ENCODE peak calls at places on chromosome 14, in six cellular contexts. Y is body of pancreas, H is lung, G is fibroblast of pulmonary artery, I is GM06990, T is astrocyte of the spinal cord. C is an unnamed sample.

GRCh38 chr14:76955575-76956252 is 72.8 kb downstream of the IRF2BPL start:
- DNase-seq in I (no peak), H (no peak), Y (peak), T (peak), G (peak), C (peak)

GRCh38 chr14:35244542-35244941 is 47.6 kb upstream of the PSMA6 start:
- DNase-seq in Y (no peak), G (no peak), I (no peak), H (no peak), T (no peak), C (no peak)

GRCh38 chr14:101005447-101005846 is 101.9 kb upstream of the RTL1 start:
- DNase-seq in I (no peak), G (no peak), Y (peak), T (no peak), H (no peak), C (no peak)

GRCh38 chr14:102866982-102867761 is 55.3 kb upstream of the AMN start:
- DNase-seq in Y (no peak), G (no peak), I (no peak), T (no peak), H (no peak), C (no peak)

GRCh38 chr14:48398675-48399282 is 723.4 kb upstream of the MDGA2 start:
- DNase-seq in T (peak), G (peak), Y (peak), H (no peak), I (no peak), C (peak)

GRCh38 chr14:85566603-85567002 is 36.7 kb downstream of the FLRT2 start:
- DNase-seq in H (no peak), G (peak), T (peak), Y (no peak), I (no peak), C (peak)

GRCh38 chr14:88825078-88825458 is 617 bp downstream of the TTC8 start:
- DNase-seq in H (no peak), G (peak), I (no peak), T (peak), Y (no peak), C (peak)

GRCh38 chr14:89617471-89618291 is 200.6 kb upstream of the FOXN3 start:
- DNase-seq in Y (peak), I (peak), G (peak), T (peak), H (no peak), C (peak)

GRCh38 chr14:77682158-77682553 is 25.7 kb downstream of the ALKBH1 start:
- DNase-seq in H (no peak), Y (no peak), G (peak), T (peak), I (no peak), C (peak)

GRCh38 chr14:77037886-77038511 is 9.5 kb upstream of the IRF2BPL start:
- DNase-seq in I (no peak), H (no peak), G (no peak), T (no peak), Y (no peak), C (no peak)

GRCh38 chr14:105059035-105059916 is 6.0 kb downstream of the GPR132 start:
- DNase-seq in H (peak), I (no peak), G (no peak), T (no peak), Y (peak), C (peak)

GRCh38 chr14:21059842-21060589 is 2.4 kb downstream of the RNASE8 start:
- DNase-seq in G (no peak), T (no peak), I (no peak), H (no peak), Y (no peak), C (no peak)

GRCh38 chr14:101055106-101055662 is 151.7 kb upstream of the RTL1 start:
- DNase-seq in T (no peak), H (no peak), Y (no peak), I (no peak), G (no peak), C (no peak)

GRCh38 chr14:106883218-106883692 is 1356.9 kb downstream of the TMEM121 start:
- DNase-seq in H (no peak), I (peak), G (peak), T (no peak), Y (no peak), C (no peak)

GRCh38 chr14:105474478-105475268 is at the start of gene CRIP2:
- DNase-seq in I (no peak), T (peak), Y (no peak), H (no peak), G (peak), C (peak)

DNA sequence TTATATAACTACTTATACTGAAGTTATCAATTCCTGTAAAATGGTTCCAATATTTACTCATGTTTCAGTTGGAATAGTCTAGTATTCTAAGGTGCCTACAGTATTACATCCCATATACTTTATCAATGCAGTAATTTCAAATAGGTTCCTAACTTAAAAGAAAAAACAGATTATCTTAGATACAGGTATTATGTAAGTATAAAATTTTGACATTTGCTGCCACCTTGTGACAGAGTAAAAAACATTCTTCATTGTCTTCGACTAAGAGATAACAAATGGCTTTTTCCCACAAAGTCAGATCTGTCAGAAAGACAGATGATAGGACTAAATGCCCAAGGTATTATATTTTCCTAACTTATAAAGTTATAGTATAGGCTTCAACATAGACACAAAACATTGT is 78.7 kb downstream of the TXNDC16 start:
- DNase-seq in Y (no peak), G (peak), T (peak), H (no peak), I (no peak), C (peak)
- TF ChIP-seq CTCF in Y (peak), G (peak), T (peak), H (peak), I (peak), C (peak)

GRCh38 chr14:22713631-22713950 is 52.9 kb upstream of the OXA1L start:
- DNase-seq in T (no peak), Y (no peak), G (no peak), H (no peak), I (no peak), C (no peak)
- H3K4me3 ChIP-seq in T (no peak), Y (no peak), G (peak), H (no peak), I (peak), C (peak)

DNA sequence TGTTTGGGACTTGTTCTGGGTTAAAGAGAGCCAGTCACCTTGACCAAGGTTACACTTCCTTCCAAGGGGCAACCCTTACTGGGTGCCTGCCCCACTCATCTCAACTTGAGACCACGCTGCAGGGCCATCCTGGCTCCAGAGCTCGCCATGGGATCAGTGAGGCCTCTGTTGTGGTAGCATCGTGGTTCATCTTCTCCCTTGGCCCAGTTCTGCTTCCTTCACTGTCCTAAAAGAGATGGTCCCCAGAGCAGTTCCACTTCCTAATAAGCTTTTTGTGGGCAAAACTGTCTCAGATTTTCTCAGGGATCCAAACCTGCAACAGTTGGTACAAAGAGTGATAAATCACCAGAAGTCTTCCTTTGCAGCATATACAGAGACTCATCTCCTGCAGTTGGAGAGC is 165.9 kb upstream of the TMEM260 start:
- DNase-seq in H (no peak), Y (no peak), I (no peak), G (no peak), T (no peak), C (no peak)
- TF ChIP-seq CTCF in H (no peak), Y (no peak), I (no peak), G (no peak), T (no peak), C (no peak)

GRCh38 chr14:92687681-92688433 is 60.6 kb downstream of the LGMN start:
- DNase-seq in T (peak), I (no peak), H (no peak), G (no peak), Y (peak), C (peak)

GRCh38 chr14:92685784-92686355 is 62.6 kb downstream of the LGMN start:
- DNase-seq in I (no peak), Y (no peak), T (no peak), H (no peak), G (no peak), C (no peak)

GRCh38 chr14:92686763-92687427 is 61.5 kb downstream of the LGMN start:
- DNase-seq in H (peak), Y (peak), G (peak), T (peak), I (peak), C (peak)

GRCh38 chr14:92684801-92685560 is 63.4 kb downstream of the LGMN start:
- DNase-seq in I (no peak), Y (no peak), G (no peak), H (no peak), T (no peak), C (no peak)

GRCh38 chr14:92686411-92686762 is 62.0 kb downstream of the LGMN start:
- DNase-seq in Y (no peak), I (no peak), T (no peak), H (no peak), G (no peak), C (no peak)
- H3K4me3 ChIP-seq in Y (no peak), I (no peak), T (no peak), H (no peak), G (no peak), C (no peak)

GRCh38 chr14:63517354-63517753 is 25.8 kb downstream of the PPP2R5E start:
- DNase-seq in I (no peak), T (no peak), G (no peak), H (no peak), Y (no peak), C (no peak)

GRCh38 chr14:63513756-63514155 is 29.4 kb downstream of the PPP2R5E start:
- DNase-seq in H (no peak), Y (no peak), I (no peak), T (no peak), G (no peak), C (no peak)

GRCh38 chr14:63515240-63515639 is 27.9 kb downstream of the PPP2R5E start:
- DNase-seq in T (no peak), I (no peak), H (no peak), G (no peak), Y (no peak), C (no peak)

GRCh38 chr14:63510538-63510937 is 32.6 kb downstream of the PPP2R5E start:
- DNase-seq in I (no peak), G (no peak), Y (no peak), T (peak), H (no peak), C (no peak)

DNA sequence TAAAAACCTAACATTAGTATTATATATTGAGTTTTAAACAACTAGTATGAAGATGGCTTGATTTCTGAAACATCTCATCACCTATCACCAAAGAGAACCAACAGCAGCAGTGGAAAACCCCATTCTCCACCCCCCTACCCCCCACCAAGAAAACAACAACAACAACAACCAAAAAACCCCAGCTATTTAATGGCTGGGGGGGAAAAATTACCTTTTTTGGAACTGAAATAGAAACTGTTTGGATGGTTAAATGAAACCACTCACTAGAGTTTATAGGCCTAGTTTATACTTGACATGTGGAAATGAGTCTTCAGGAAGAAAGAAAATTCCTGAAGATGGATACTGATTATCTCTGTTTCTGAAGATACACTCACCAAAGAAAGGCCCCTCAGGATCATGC is 30.3 kb downstream of the PPP2R5E start:
- DNase-seq in G (no peak), Y (no peak), I (peak), H (no peak), T (no peak), C (no peak)
- TF ChIP-seq CTCF in G (no peak), Y (no peak), I (no peak), H (no peak), T (no peak), C (no peak)

DNA sequence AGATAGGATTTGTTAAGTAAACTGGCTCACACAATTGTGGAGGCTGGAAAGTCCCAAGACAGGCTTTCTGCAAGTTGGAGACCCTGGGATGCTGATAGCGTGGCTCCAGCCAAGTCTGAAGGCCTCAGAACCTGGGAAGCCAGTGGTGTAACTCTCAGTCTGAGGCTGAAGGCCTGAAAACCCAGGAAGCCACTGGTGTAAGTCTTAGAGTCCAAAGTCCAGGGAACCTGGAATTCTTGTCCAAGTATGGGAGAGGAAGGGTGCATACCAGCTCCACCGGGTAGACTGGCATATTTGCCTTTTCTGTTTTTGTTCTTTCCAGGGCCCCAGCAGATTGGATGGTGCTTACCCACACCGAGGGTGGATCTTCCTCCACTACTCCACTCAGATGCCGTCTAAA is 18.1 kb downstream of the GMFB start:
- DNase-seq in Y (no peak), G (no peak), T (no peak), I (no peak), H (no peak), C (no peak)
- H3K4me3 ChIP-seq in Y (no peak), G (no peak), T (no peak), I (no peak), H (no peak), C (no peak)

GRCh38 chr14:59422069-59422881 is 42.9 kb downstream of the GPR135 start:
- DNase-seq in H (no peak), T (no peak), G (peak), Y (no peak), I (no peak), C (no peak)
- TF ChIP-seq CTCF in H (no peak), T (peak), G (no peak), Y (no peak), I (peak), C (no peak)

GRCh38 chr14:22251090-22251489 is 337.9 kb downstream of the DAD1 start:
- DNase-seq in H (no peak), I (no peak), G (no peak), Y (no peak), T (no peak), C (peak)

GRCh38 chr14:22255042-22255441 is 334.0 kb downstream of the DAD1 start:
- DNase-seq in Y (no peak), I (no peak), H (no peak), T (no peak), G (no peak), C (no peak)

GRCh38 chr14:22249775-22250174 is 339.2 kb downstream of the DAD1 start:
- DNase-seq in H (no peak), G (no peak), T (no peak), Y (no peak), I (no peak), C (no peak)

GRCh38 chr14:22252591-22253178 is 336.3 kb downstream of the DAD1 start:
- DNase-seq in H (no peak), I (no peak), T (no peak), G (no peak), Y (no peak), C (no peak)
- H3K4me3 ChIP-seq in H (no peak), I (no peak), T (no peak), G (no peak), Y (no peak), C (no peak)

DNA sequence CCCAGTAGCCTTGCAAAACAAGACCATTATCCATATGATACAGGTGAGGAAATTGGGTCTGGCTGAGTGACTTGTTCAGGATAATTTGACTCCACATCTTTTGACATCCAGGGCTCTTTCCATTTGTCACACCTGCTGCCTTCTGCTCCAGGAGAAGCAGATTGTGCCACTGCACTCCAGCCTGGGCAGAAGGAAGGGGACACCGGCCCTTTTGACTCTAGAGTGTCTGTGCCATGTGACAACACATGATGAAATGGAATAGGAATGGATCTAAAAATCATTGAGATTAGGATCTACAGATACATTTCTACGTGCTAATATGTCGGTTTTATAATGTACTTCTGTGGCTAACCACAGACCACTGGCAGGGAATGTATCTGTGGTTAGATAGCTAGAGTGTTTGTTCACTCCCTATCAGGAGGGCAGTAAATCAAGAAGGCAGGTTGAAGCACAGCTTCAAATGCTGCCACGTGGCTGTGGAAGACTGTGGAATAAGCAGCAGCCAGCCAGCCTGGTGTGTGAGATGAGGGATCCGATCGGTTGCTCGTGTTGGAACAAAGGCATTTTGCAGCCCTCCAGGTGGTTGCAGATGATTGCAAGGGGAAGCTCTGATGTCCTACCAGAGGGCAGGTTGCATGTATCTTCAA is 28.4 kb downstream of the EML1 start:
- DNase-seq in Y (no peak), I (no peak), T (peak), H (no peak), G (peak), C (no peak)
- TF ChIP-seq CTCF in Y (no peak), I (no peak), T (no peak), H (no peak), G (no peak), C (no peak)

GRCh38 chr14:61716956-61717355 is 21.6 kb downstream of the HIF1A start:
- DNase-seq in Y (no peak), I (no peak), G (no peak), T (no peak), H (no peak), C (no peak)
- H3K4me3 ChIP-seq in Y (no peak), I (no peak), G (peak), T (no peak), H (no peak), C (no peak)